ENCODE peak calls at places on chromosomes 4 and X, in four cellular contexts. E is NCI-H2081, R is putamen, X is NCI-H1092. J is an unnamed sample.

GRCh38 chrX:133947022-133947421 is 38.4 kb downstream of the GPC3 start:
- DNase-seq in R (no peak), X (no peak), E (no peak), J (no peak)

GRCh38 chr4:94841864-94842221 is 84.1 kb downstream of the BMPR1B start:
- DNase-seq in E (no peak), R (no peak), X (no peak), J (no peak)

GRCh38 chr4:185018834-185019450 is 652 bp downstream of the HELT start:
- DNase-seq in R (no peak), X (no peak), E (no peak), J (no peak)

GRCh38 chrX:135707880-135708279 is 5.6 kb upstream of the CT45A1 start:
- DNase-seq in X (no peak), R (no peak), E (no peak), J (no peak)

GRCh38 chrX:18210470-18210869 is 10.2 kb downstream of the BEND2 start:
- DNase-seq in X (peak; percentile 2), E (no peak), R (no peak), J (peak; percentile 43)

GRCh38 chr4:105453550-105454201 is 20.2 kb downstream of the PPA2 start:
- DNase-seq in X (no peak), E (no peak), R (no peak), J (peak; percentile 4)

GRCh38 chr4:184251680-184252000 is 34.0 kb upstream of the ENPP6 start:
- DNase-seq in E (no peak), R (no peak), X (no peak), J (no peak)

GRCh38 chr4:3703343-3703676 is 62.9 kb upstream of the ADRA2C start:
- DNase-seq in E (no peak), R (no peak), X (no peak), J (no peak)

GRCh38 chrX:2434764-2435163 is 66.0 kb downstream of the DHRSX start:
- DNase-seq in R (peak; percentile 3), E (no peak), X (no peak), J (no peak)

GRCh38 chr4:6915041-6916005 is 5.7 kb downstream of the TBC1D14 start:
- DNase-seq in R (no peak), E (no peak), X (no peak), J (no peak)

GRCh38 chr4:5051692-5052423 is 578 bp downstream of the STK32B start:
- DNase-seq in X (no peak), R (no peak), E (no peak), J (peak; percentile 75)

GRCh38 chrX:33211356-33212254 is at the start of gene DMD:
- DNase-seq in R (peak; percentile 63), E (no peak), X (no peak), J (no peak)

GRCh38 chr4:157702821-157703220 is 470.0 kb downstream of the GASK1B start:
- DNase-seq in E (no peak), R (no peak), X (no peak), J (no peak)

GRCh38 chrX:148871422-148872152 is 371.2 kb downstream of the AFF2 start:
- DNase-seq in E (no peak), X (no peak), R (peak; percentile 3), J (no peak)

GRCh38 chr4:8278421-8279287 is 9.1 kb downstream of the HTRA3 start:
- DNase-seq in X (no peak), E (no peak), R (no peak), J (no peak)